ENCODE peak calls at places on chromosomes 16 and 17, in eight cellular contexts. S, U, T, Q, R, G, X and M are unnamed samples.

GRCh38 chr17:385195-385835 is 32.7 kb upstream of the RPH3AL start:
- DNase-seq in R (peak; percentile 66), U (no peak), X (peak; percentile 63), G (no peak), Q (peak; percentile 13), T (peak; percentile 50), S (peak; percentile 79), M (no peak)

GRCh38 chr16:31221357-31222160 is 4.6 kb upstream of the PYDC1 start:
- DNase-seq in X (no peak), T (no peak), G (no peak), R (no peak), S (no peak), Q (no peak), U (no peak), M (no peak)

GRCh38 chr17:51119415-51120356 is 982 bp downstream of the SPAG9 start:
- DNase-seq in Q (peak; percentile 58), U (no peak), G (peak; percentile 25), X (peak; percentile 51), T (peak; percentile 63), S (peak; percentile 78), R (peak; percentile 57), M (no peak)

GRCh38 chr17:50201226-50201854 is at the start of gene COL1A1:
- DNase-seq in Q (no peak), G (no peak), S (peak; percentile 77), X (peak; percentile 47), U (no peak), T (peak; percentile 61), R (peak; percentile 45), M (peak; percentile 83)

GRCh38 chr17:38460082-38460715 is 31.9 kb downstream of the ARHGAP23 start:
- DNase-seq in Q (no peak), T (no peak), X (no peak), R (no peak), U (no peak), S (no peak), G (no peak), M (no peak)

GRCh38 chr16:54504372-54504771 is 217.8 kb upstream of the IRX3 start:
- DNase-seq in X (no peak), T (peak; percentile 28), S (no peak), G (no peak), Q (no peak), R (no peak), U (no peak), M (no peak)

GRCh38 chr16:69672998-69673713 is 53.2 kb downstream of the NQO1 start:
- DNase-seq in S (no peak), X (no peak), U (no peak), T (no peak), G (no peak), Q (no peak), R (no peak), M (no peak)

GRCh38 chr16:88341551-88342290 is 41.0 kb upstream of the ZNF469 start:
- DNase-seq in S (no peak), Q (no peak), G (no peak), X (no peak), R (no peak), T (no peak), U (no peak), M (no peak)